ENCODE peak calls at places on chromosomes 11 and 22, in seven cellular contexts. Y, C, U, H, E, O and G are unnamed samples.

GRCh38 chr11:12212181-12212820 is 101.9 kb downstream of the MICAL2 start:
- DNase-seq in O (no peak), Y (no peak), H (no peak), E (no peak), U (no peak), C (no peak), G (no peak)

GRCh38 chr11:84714316-84714780 is 912.8 kb downstream of the DLG2 start:
- DNase-seq in Y (peak; percentile 60), H (no peak), E (peak; percentile 40), U (peak; percentile 36), C (peak; percentile 66), O (no peak), G (peak; percentile 92)

GRCh38 chr11:8101421-8101820 is 20.4 kb downstream of the TUB start:
- DNase-seq in O (no peak), H (no peak), U (no peak), Y (no peak), E (peak; percentile 18), C (no peak), G (no peak)

GRCh38 chr22:25749420-25750169 is 7.6 kb downstream of the MYO18B start:
- DNase-seq in O (no peak), C (no peak), U (no peak), E (no peak), H (no peak), Y (no peak), G (no peak)

GRCh38 chr22:39614442-39614841 is 43.9 kb downstream of the CACNA1I start:
- DNase-seq in E (peak; percentile 2), Y (no peak), O (no peak), U (no peak), C (no peak), H (no peak), G (no peak)

GRCh38 chr11:9639985-9640384 is 23.9 kb upstream of the SWAP70 start:
- DNase-seq in E (no peak), U (no peak), C (no peak), H (no peak), Y (no peak), O (no peak), G (no peak)

GRCh38 chr11:70656293-70656692 is 258.0 kb downstream of the CTTN start:
- DNase-seq in H (no peak), C (no peak), O (no peak), U (no peak), E (no peak), Y (no peak), G (no peak)

GRCh38 chr11:47143322-47143721 is 33.4 kb downstream of the ARFGAP2 start:
- DNase-seq in E (no peak), O (no peak), H (no peak), C (peak; percentile 91), U (peak; percentile 68), Y (peak; percentile 91), G (peak; percentile 85)

GRCh38 chr22:19962909-19963806 is 21.5 kb upstream of the TXNRD2 start:
- DNase-seq in Y (peak; percentile 94), H (peak; percentile 94), E (peak; percentile 94), C (peak; percentile 81), U (no peak), O (peak; percentile 78), G (no peak)

GRCh38 chr22:35657571-35658312 is 9.5 kb downstream of the APOL6 start:
- DNase-seq in U (no peak), Y (no peak), C (no peak), H (no peak), O (no peak), E (no peak), G (no peak)

GRCh38 chr11:70124321-70125061 is 46.4 kb downstream of the ANO1 start:
- DNase-seq in O (peak; percentile 90), C (no peak), E (no peak), H (no peak), U (no peak), Y (no peak), G (no peak)

GRCh38 chr22:25645266-25645665 is 80.8 kb downstream of the GRK3 start:
- DNase-seq in H (no peak), C (no peak), U (no peak), Y (no peak), E (no peak), O (no peak), G (no peak)

GRCh38 chr11:82775736-82776346 is 42.2 kb upstream of the FAM181B start:
- DNase-seq in H (no peak), Y (peak; percentile 62), O (no peak), C (peak; percentile 58), U (no peak), E (no peak), G (peak; percentile 86)

GRCh38 chr11:86814775-86815174 is 14.4 kb downstream of the PRSS23 start:
- DNase-seq in E (no peak), C (peak; percentile 97), Y (peak; percentile 36), H (no peak), U (no peak), O (no peak), G (no peak)

GRCh38 chr11:106305458-106305857 is 228.0 kb downstream of the AASDHPPT start:
- DNase-seq in C (no peak), O (no peak), Y (no peak), H (no peak), U (no peak), E (no peak), G (no peak)
- H3K36me3 ChIP-seq in C (no peaks in the 10 kb centered on the region), O (no peaks in the 10 kb centered on the region), Y (no peaks in the 10 kb centered on the region), H (no peaks in the 10 kb centered on the region), U (no peaks in the 10 kb centered on the region), E (no peaks in the 10 kb centered on the region), G (no peaks in the 10 kb centered on the region)

GRCh38 chr11:100759856-100760255 is 72.8 kb downstream of the ARHGAP42 start:
- DNase-seq in Y (no peak), C (no peak), E (no peak), H (no peak), O (no peak), U (no peak), G (no peak)
- H3K4me1 ChIP-seq in Y (no peaks in the 10 kb centered on the region), C (peaks cover 1% of the 10 kb centered on the region), E (no peaks in the 10 kb centered on the region), H (no peaks in the 10 kb centered on the region), O (no peaks in the 10 kb centered on the region), U (peaks cover 2% of the 10 kb centered on the region), G (peaks cover 6% of the 10 kb centered on the region)

GRCh38 chr11:134849833-134850232 is 437.8 kb upstream of the B3GAT1 start:
- DNase-seq in C (no peak), Y (no peak), U (no peak), O (no peak), H (no peak), E (no peak), G (no peak)

GRCh38 chr11:134844838-134845237 is 432.8 kb upstream of the B3GAT1 start:
- DNase-seq in H (no peak), U (no peak), O (no peak), E (no peak), C (no peak), Y (no peak), G (no peak)

GRCh38 chr11:134845474-134846435 is 433.7 kb upstream of the B3GAT1 start:
- DNase-seq in U (no peak), H (no peak), O (no peak), Y (no peak), C (no peak), E (no peak), G (no peak)

GRCh38 chr11:134843735-134844134 is 431.7 kb upstream of the B3GAT1 start:
- DNase-seq in C (no peak), U (no peak), O (no peak), H (no peak), E (no peak), Y (no peak), G (no peak)

DNA sequence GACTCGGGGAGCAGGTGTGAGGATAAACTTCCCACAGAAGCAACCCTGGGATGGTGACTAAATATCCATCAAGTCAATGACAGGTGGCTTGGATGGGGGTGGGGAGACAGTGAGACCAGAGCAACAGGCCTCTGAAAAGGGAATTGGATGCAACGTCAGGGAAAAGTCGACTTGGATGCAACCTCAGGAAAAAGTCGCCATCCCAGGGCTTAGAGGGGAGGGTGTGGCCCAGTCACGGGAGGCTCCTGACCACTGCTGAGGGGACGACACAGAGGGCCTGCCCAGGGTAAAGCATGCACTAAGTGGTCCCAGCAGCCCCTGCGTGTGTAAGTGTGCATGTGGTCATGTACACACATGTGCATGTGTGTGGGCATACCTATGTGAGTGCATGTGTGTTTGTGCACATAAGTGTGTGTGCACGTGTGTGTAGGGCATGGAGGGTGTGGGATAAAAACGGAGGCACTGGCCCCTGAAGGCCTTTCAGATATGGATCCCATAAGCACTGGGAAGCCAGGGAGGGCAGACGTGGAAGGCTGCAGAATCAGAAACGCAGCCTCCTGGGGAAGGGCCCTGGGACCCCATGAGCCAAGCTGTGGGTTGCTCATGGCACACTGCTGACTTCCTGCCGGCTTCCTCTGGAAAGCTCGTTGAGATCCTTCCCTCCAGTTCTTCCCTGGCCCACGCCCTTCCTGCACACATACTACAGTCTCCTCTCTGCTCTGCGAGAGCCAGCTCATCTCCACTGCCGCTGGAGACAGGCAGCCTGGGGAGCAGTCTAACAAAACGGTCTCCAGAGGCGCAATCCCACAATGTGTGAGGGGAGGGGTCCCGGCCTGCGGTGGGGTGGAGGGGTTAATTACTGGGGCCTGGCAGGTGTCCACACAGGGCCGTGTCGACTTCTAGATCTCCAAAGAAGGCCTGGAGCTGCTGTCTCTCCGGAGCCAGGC is 435.0 kb upstream of the B3GAT1 start:
- DNase-seq in C (no peak), E (no peak), U (no peak), H (no peak), O (no peak), Y (no peak), G (no peak)
- H3K4me3 ChIP-seq in C (no peak overlapping the region), E (no peak overlapping the region), U (no peak overlapping the region), H (no peak overlapping the region), O (no peak overlapping the region), Y (no peak overlapping the region), G (no peak overlapping the region)

GRCh38 chr11:45858751-45859398 is 11.6 kb downstream of the CRY2 start:
- DNase-seq in C (no peak), U (no peak), Y (no peak), E (no peak), H (no peak), O (no peak), G (no peak)

GRCh38 chr11:45860348-45860747 is 13.1 kb downstream of the CRY2 start:
- DNase-seq in Y (no peak), O (no peak), H (no peak), E (no peak), U (no peak), C (no peak), G (no peak)

GRCh38 chr11:45859661-45860140 is 12.4 kb downstream of the CRY2 start:
- DNase-seq in C (peak; percentile 98), E (peak; percentile 97), H (peak; percentile 95), U (peak; percentile 96), O (peak; percentile 97), Y (peak; percentile 99), G (peak; percentile 31)

GRCh38 chr11:45857834-45858492 is 10.7 kb downstream of the CRY2 start:
- DNase-seq in H (no peak), C (peak; percentile 96), E (peak; percentile 64), Y (peak; percentile 98), O (no peak), U (peak; percentile 55), G (no peak)

DNA sequence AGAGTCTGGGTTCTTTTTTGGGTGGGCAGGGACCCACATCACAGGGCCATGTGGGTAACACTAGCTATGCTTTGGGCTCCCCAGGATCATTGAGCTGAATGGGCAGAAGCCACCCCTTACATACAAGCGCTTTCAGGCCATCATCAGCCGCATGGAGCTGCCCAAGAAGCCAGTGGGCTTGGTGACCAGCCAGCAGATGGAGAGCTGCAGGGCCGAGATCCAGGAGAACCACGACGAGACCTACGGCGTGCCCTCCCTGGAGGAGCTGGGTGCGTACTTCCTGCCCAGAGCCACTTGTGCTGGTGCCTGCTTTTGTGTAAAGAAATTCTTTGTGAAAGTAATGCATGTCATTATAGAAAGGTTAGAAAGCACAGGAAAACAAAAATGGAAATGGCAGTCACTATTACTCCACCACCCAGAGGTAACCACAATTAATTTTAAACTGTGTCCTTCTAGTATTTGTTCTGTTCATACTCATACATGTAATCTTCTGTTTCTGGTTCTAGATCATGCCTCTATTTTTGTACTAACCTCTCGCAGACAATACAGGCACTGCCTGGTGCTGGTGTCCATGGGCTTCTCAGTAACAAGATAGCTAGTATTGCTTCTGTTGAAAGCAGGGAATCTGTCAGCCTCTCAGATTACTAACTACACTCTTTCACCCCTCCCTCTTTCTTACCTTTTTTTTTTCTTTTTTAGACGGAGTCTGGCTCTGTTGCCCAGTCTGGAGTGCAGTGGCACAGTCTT is 13.7 kb downstream of the CRY2 start:
- DNase-seq in E (no peak), O (no peak), C (no peak), U (no peak), Y (no peak), H (no peak), G (no peak)
- H3K36me3 ChIP-seq in E (no peaks in the 10 kb centered on the region), O (peaks cover 3% of the 10 kb centered on the region), C (peaks cover 43% of the 10 kb centered on the region), U (no peaks in the 10 kb centered on the region), Y (peaks cover 16% of the 10 kb centered on the region), H (peaks cover 83% of the 10 kb centered on the region), G (peaks cover 11% of the 10 kb centered on the region)